ENCODE peak calls at places on chromosome 12, in six cellular contexts. R, G, F, Y, Z and D are unnamed samples.

GRCh38 chr12:113852695-113853490 is 113.2 kb downstream of the RBM19 start:
- DNase-seq in R (no peak), G (no peak), F (no peak), Y (no peak), Z (no peak), D (no peak)

GRCh38 chr12:106065506-106065905 is 73.2 kb downstream of the NUAK1 start:
- DNase-seq in R (no peak), G (no peak), F (no peak), Y (no peak), Z (no peak), D (no peak)

GRCh38 chr12:16939871-16940306 is 333.9 kb upstream of the LMO3 start:
- DNase-seq in R (peak; percentile 62), G (no peak), F (no peak), Y (peak; percentile 59), Z (peak; percentile 66), D (no peak)

GRCh38 chr12:4106617-4107016 is 166.9 kb upstream of the CCND2 start:
- DNase-seq in R (peak; percentile 7), G (no peak), F (no peak), Y (no peak), Z (no peak), D (no peak)

GRCh38 chr12:78149459-78149858 is 318.8 kb downstream of the NAV3 start:
- DNase-seq in R (no peak), G (no peak), F (no peak), Y (no peak), Z (peak; percentile 61), D (no peak)

GRCh38 chr12:115325858-115326257 is 641.9 kb upstream of the TBX3 start:
- DNase-seq in R (no peak), G (no peak), F (no peak), Y (no peak), Z (no peak), D (no peak)

GRCh38 chr12:69508581-69508980 is 38.4 kb downstream of the FRS2 start:
- DNase-seq in R (no peak), G (no peak), F (no peak), Y (no peak), Z (no peak), D (no peak)

GRCh38 chr12:1297206-1297605 is 297.2 kb downstream of the FBXL14 start:
- DNase-seq in R (no peak), G (no peak), F (no peak), Y (no peak), Z (no peak), D (no peak)

GRCh38 chr12:92007787-92008186 is 137.9 kb downstream of the BTG1 start:
- DNase-seq in R (no peak), G (no peak), F (no peak), Y (no peak), Z (no peak), D (no peak)

GRCh38 chr12:54523637-54524036 is 25.8 kb upstream of the PDE1B start:
- DNase-seq in R (no peak), G (no peak), F (no peak), Y (no peak), Z (no peak), D (no peak)

GRCh38 chr12:54525383-54525782 is 24.0 kb upstream of the PDE1B start:
- DNase-seq in R (no peak), G (no peak), F (no peak), Y (no peak), Z (no peak), D (no peak)

GRCh38 chr12:54527631-54527929 is 21.8 kb upstream of the PDE1B start:
- DNase-seq in R (no peak), G (no peak), F (no peak), Y (no peak), Z (no peak), D (no peak)

GRCh38 chr12:54529581-54529980 is 19.8 kb upstream of the PDE1B start:
- DNase-seq in R (no peak), G (no peak), F (no peak), Y (no peak), Z (no peak), D (no peak)

GRCh38 chr12:54526800-54527630 is 22.4 kb upstream of the PDE1B start:
- DNase-seq in R (no peak), G (peak; percentile 18), F (peak; percentile 48), Y (peak; percentile 24), Z (peak; percentile 76), D (peak; percentile 18)
- TF ChIP-seq CTCF in R (no peak), G (no peak), F (no peak), Y (peak; percentile 32), Z (peak; percentile 83), D (peak; percentile 46)

DNA sequence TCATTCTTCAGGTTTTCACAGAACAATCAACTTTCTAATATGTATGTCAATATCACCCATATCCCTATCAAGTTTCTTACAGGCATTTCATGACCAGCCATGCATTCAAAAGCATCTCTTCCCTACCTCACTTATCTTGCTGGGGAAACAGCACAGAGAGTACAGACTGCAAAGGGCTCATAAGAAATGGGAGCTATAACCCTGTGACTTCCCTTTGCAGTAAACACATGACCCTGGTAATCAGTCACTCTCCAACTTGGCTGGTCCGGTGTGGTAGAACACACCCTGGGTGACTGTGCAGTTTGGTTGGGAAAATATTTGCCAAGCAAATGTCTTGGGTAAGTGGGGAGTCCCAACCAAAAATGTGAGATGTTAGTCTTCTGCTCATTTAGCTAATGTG is 49.4 kb upstream of the TMCC3 start:
- DNase-seq in R (no peak), G (no peak), F (no peak), Y (no peak), Z (no peak), D (no peak)
- H3K27ac ChIP-seq in R (no peak overlapping the region), G (no peak overlapping the region), F (no peak overlapping the region), Y (no peak overlapping the region), Z (no peak overlapping the region), D (no peak overlapping the region)

GRCh38 chr12:59672273-59672672 is 76.4 kb downstream of the SLC16A7 start:
- DNase-seq in R (no peak), G (no peak), F (no peak), Y (no peak), Z (no peak), D (no peak)
- TF ChIP-seq CTCF in R (no peak), G (no peak), F (no peak), Y (no peak), Z (no peak), D (no peak)

DNA sequence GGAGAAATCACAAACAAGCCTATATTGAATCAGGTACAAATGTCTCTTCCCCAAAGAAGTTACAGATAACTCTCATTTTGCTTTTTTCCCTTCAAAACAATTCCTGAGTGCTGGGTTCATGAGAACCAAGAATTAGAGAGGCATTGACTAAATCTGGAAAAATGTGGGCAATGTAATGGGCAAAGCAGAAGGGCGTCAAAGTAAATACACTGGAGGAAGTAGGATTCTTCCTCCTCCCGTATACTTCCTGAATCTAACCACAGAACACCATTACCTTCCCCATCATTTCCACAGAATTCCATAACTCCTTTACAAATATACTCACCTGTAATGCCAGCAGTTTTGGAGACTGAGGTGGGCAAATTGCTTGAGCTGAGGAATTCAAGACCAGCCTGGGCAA is 3.0 kb upstream of the RBMS2 start:
- DNase-seq in R (no peak), G (no peak), F (no peak), Y (no peak), Z (no peak), D (no peak)
- H3K27ac ChIP-seq in R (peak overlapping the region; percentile 31), G (no peak overlapping the region), F (no peak overlapping the region), Y (peak overlapping the region; percentile 55), Z (no peak overlapping the region), D (no peak overlapping the region)

GRCh38 chr12:47382305-47382704 is 302.5 kb upstream of the AMIGO2 start:
- DNase-seq in R (no peak), G (no peak), F (no peak), Y (no peak), Z (no peak), D (no peak)
- TF ChIP-seq CTCF in R (no peak), G (no peak), F (no peak), Y (no peak), Z (no peak), D (no peak)

GRCh38 chr12:46461459-46461858 is 88.9 kb upstream of the SLC38A2 start:
- DNase-seq in R (no peak), G (peak; percentile 54), F (no peak), Y (no peak), Z (no peak), D (no peak)

GRCh38 chr12:46464863-46465262 is 92.3 kb upstream of the SLC38A2 start:
- DNase-seq in R (no peak), G (no peak), F (no peak), Y (no peak), Z (no peak), D (no peak)

GRCh38 chr12:46460682-46461215 is 88.2 kb upstream of the SLC38A2 start:
- DNase-seq in R (no peak), G (no peak), F (no peak), Y (no peak), Z (no peak), D (no peak)

GRCh38 chr12:46461907-46462605 is 89.5 kb upstream of the SLC38A2 start:
- DNase-seq in R (no peak), G (no peak), F (no peak), Y (no peak), Z (peak; percentile 14), D (no peak)

GRCh38 chr12:46462641-46463355 is 90.2 kb upstream of the SLC38A2 start:
- DNase-seq in R (no peak), G (no peak), F (no peak), Y (no peak), Z (no peak), D (no peak)
- H3K27ac ChIP-seq in R (no peak overlapping the region), G (peak overlapping the region; percentile 54), F (peak overlapping the region; percentile 9), Y (no peak overlapping the region), Z (no peak overlapping the region), D (no peak overlapping the region)

DNA sequence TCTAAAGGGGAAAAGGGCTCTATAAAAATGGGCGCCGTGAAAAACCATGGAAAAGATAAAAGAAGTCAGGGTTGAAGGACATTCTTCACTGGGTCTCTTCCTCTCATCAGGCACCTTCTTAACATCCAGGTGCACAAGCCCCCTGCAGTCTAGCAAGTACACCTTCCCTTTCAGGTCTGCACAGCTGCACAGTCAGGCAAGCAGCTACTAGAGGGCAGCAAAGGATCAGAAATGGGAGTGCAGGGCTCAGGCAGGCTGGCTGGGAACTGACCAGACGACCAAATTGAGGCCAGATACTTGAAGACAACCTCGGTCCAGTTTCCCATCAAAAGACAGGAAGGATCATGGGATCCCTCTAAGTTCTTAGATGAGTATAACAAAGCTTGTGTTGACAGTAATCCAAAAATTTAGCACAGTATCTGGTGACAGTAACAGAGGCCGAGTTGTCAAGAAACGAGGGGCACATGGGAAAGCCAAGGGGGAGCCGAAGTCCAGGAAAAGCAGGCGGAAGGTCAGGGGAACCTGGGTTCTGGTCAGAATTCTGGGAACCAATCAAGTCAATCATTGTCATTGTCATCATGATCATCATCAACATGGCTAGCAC is 10.1 kb upstream of the GRIP1 start:
- DNase-seq in R (no peak), G (no peak), F (peak; percentile 50), Y (peak; percentile 57), Z (peak; percentile 80), D (peak; percentile 8)
- TF ChIP-seq CTCF in R (peak; percentile 20), G (no peak), F (no peak), Y (peak; percentile 51), Z (peak; percentile 51), D (peak; percentile 61)

DNA sequence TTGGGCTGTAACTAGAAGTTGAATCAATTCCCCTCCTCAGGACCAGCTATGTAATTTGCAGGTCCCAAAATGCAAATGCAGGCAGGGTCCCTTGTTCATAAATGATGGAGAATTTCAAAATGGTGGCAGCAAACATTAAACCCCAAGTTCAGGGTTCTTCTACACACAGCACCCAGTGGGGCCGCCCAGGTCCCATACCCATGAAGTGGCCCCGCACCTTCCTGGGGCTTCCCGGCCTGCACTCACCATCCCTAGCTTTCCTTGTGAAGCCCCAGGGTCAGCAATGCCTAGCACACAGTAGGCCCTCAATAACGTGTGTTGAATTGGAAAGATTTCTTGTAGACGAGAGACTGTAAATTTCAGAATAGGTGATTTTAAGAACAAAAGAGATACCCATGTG is 76.0 kb downstream of the NTF3 start:
- DNase-seq in R (no peak), G (no peak), F (no peak), Y (no peak), Z (no peak), D (no peak)
- H3K27ac ChIP-seq in R (no peak overlapping the region), G (no peak overlapping the region), F (no peak overlapping the region), Y (no peak overlapping the region), Z (no peak overlapping the region), D (no peak overlapping the region)